ENCODE peak calls at places on chromosomes 1 and 21, in five cellular contexts. One of them, this sample, is unnamed.

GRCh38 chr1:211343607-211344334 is 17.1 kb downstream of the TRAF5 start:
- DNase-seq in islet precursor cell: no peak
- DNase-seq in stimulated activated CD4-positive, alpha-beta T cell treated with anti-CD3 and anti-CD28 coated beads, Interleukin-4, amount 100 ng/mL, for 24 hours: no peak
- DNase-seq in left ventricle myocardium inferior: no peak
- DNase-seq in EL: peak
- DNase-seq in this sample: no peak

GRCh38 chr1:154970631-154971340 is at the start of gene SHC1:
- DNase-seq in EL: peak
- DNase-seq in left ventricle myocardium inferior: peak
- DNase-seq in islet precursor cell: peak
- DNase-seq in stimulated activated CD4-positive, alpha-beta T cell treated with anti-CD3 and anti-CD28 coated beads, Interleukin-4, amount 100 ng/mL, for 24 hours: peak
- DNase-seq in this sample: no peak

GRCh38 chr1:46724991-46725735 is 6.2 kb upstream of the EFCAB14 start:
- DNase-seq in EL: peak
- DNase-seq in islet precursor cell: peak
- DNase-seq in stimulated activated CD4-positive, alpha-beta T cell treated with anti-CD3 and anti-CD28 coated beads, Interleukin-4, amount 100 ng/mL, for 24 hours: peak
- DNase-seq in left ventricle myocardium inferior: peak
- DNase-seq in this sample: peak

GRCh38 chr21:39637197-39637970 is 24.6 kb downstream of the B3GALT5 start:
- DNase-seq in stimulated activated CD4-positive, alpha-beta T cell treated with anti-CD3 and anti-CD28 coated beads, Interleukin-4, amount 100 ng/mL, for 24 hours: no peak
- DNase-seq in EL: no peak
- DNase-seq in left ventricle myocardium inferior: no peak
- DNase-seq in islet precursor cell: no peak
- DNase-seq in this sample: no peak

GRCh38 chr1:68104155-68104554 is 53.7 kb upstream of the DIRAS3 start:
- DNase-seq in stimulated activated CD4-positive, alpha-beta T cell treated with anti-CD3 and anti-CD28 coated beads, Interleukin-4, amount 100 ng/mL, for 24 hours: no peak
- DNase-seq in left ventricle myocardium inferior: no peak
- DNase-seq in islet precursor cell: no peak
- DNase-seq in EL: peak
- DNase-seq in this sample: no peak

GRCh38 chr1:150259758-150260669 is 2.4 kb downstream of the CA14 start:
- DNase-seq in EL: peak
- DNase-seq in stimulated activated CD4-positive, alpha-beta T cell treated with anti-CD3 and anti-CD28 coated beads, Interleukin-4, amount 100 ng/mL, for 24 hours: no peak
- DNase-seq in islet precursor cell: peak
- DNase-seq in left ventricle myocardium inferior: no peak
- DNase-seq in this sample: no peak

GRCh38 chr1:9822897-9823692 is 670 bp downstream of the CLSTN1 start:
- DNase-seq in islet precursor cell: no peak
- DNase-seq in EL: peak
- DNase-seq in stimulated activated CD4-positive, alpha-beta T cell treated with anti-CD3 and anti-CD28 coated beads, Interleukin-4, amount 100 ng/mL, for 24 hours: peak
- DNase-seq in left ventricle myocardium inferior: peak
- DNase-seq in this sample: peak

GRCh38 chr21:44969965-44970755 is 30.3 kb downstream of the SLX9 start:
- DNase-seq in islet precursor cell: peak
- DNase-seq in left ventricle myocardium inferior: no peak
- DNase-seq in EL: peak
- DNase-seq in stimulated activated CD4-positive, alpha-beta T cell treated with anti-CD3 and anti-CD28 coated beads, Interleukin-4, amount 100 ng/mL, for 24 hours: no peak
- DNase-seq in this sample: no peak

GRCh38 chr1:94274561-94274960 is 37.2 kb upstream of the ARHGAP29 start:
- DNase-seq in left ventricle myocardium inferior: no peak
- DNase-seq in stimulated activated CD4-positive, alpha-beta T cell treated with anti-CD3 and anti-CD28 coated beads, Interleukin-4, amount 100 ng/mL, for 24 hours: no peak
- DNase-seq in islet precursor cell: no peak
- DNase-seq in EL: no peak
- DNase-seq in this sample: no peak

GRCh38 chr1:25001125-25001915 is 71.2 kb upstream of the RUNX3 start:
- DNase-seq in islet precursor cell: no peak
- DNase-seq in left ventricle myocardium inferior: no peak
- DNase-seq in stimulated activated CD4-positive, alpha-beta T cell treated with anti-CD3 and anti-CD28 coated beads, Interleukin-4, amount 100 ng/mL, for 24 hours: no peak
- DNase-seq in EL: no peak
- DNase-seq in this sample: no peak

GRCh38 chr1:61432616-61433388 is 292.1 kb downstream of the TM2D1 start:
- DNase-seq in islet precursor cell: no peak
- DNase-seq in left ventricle myocardium inferior: no peak
- DNase-seq in EL: no peak
- DNase-seq in stimulated activated CD4-positive, alpha-beta T cell treated with anti-CD3 and anti-CD28 coated beads, Interleukin-4, amount 100 ng/mL, for 24 hours: no peak
- DNase-seq in this sample: no peak

GRCh38 chr1:21344750-21345443 is 54.6 kb upstream of the ECE1 start:
- DNase-seq in islet precursor cell: no peak
- DNase-seq in EL: peak
- DNase-seq in stimulated activated CD4-positive, alpha-beta T cell treated with anti-CD3 and anti-CD28 coated beads, Interleukin-4, amount 100 ng/mL, for 24 hours: no peak
- DNase-seq in left ventricle myocardium inferior: no peak
- DNase-seq in this sample: no peak

GRCh38 chr1:111085666-111086065 is 54.2 kb downstream of the DRAM2 start:
- DNase-seq in islet precursor cell: no peak
- DNase-seq in stimulated activated CD4-positive, alpha-beta T cell treated with anti-CD3 and anti-CD28 coated beads, Interleukin-4, amount 100 ng/mL, for 24 hours: no peak
- DNase-seq in EL: no peak
- DNase-seq in left ventricle myocardium inferior: no peak
- DNase-seq in this sample: no peak

GRCh38 chr1:165376041-165376810 is 19.7 kb upstream of the LMX1A start:
- DNase-seq in islet precursor cell: peak
- DNase-seq in left ventricle myocardium inferior: peak
- DNase-seq in EL: peak
- DNase-seq in stimulated activated CD4-positive, alpha-beta T cell treated with anti-CD3 and anti-CD28 coated beads, Interleukin-4, amount 100 ng/mL, for 24 hours: peak
- DNase-seq in this sample: peak

GRCh38 chr1:177487481-177487880 is 316.7 kb downstream of the BRINP2 start:
- DNase-seq in EL: no peak
- DNase-seq in left ventricle myocardium inferior: no peak
- DNase-seq in islet precursor cell: peak
- DNase-seq in stimulated activated CD4-positive, alpha-beta T cell treated with anti-CD3 and anti-CD28 coated beads, Interleukin-4, amount 100 ng/mL, for 24 hours: no peak
- DNase-seq in this sample: no peak

GRCh38 chr1:218330043-218330623 is 15.0 kb upstream of the TGFB2 start:
- DNase-seq in islet precursor cell: no peak
- DNase-seq in EL: peak
- DNase-seq in stimulated activated CD4-positive, alpha-beta T cell treated with anti-CD3 and anti-CD28 coated beads, Interleukin-4, amount 100 ng/mL, for 24 hours: no peak
- DNase-seq in left ventricle myocardium inferior: no peak
- DNase-seq in this sample: no peak

GRCh38 chr1:21042920-21043605 is 133.6 kb downstream of the EIF4G3 start:
- DNase-seq in stimulated activated CD4-positive, alpha-beta T cell treated with anti-CD3 and anti-CD28 coated beads, Interleukin-4, amount 100 ng/mL, for 24 hours: no peak
- DNase-seq in EL: peak
- DNase-seq in islet precursor cell: no peak
- DNase-seq in left ventricle myocardium inferior: no peak
- DNase-seq in this sample: no peak

This sample was measured in effector memory CD8-positive, alpha-beta T cell.